ENCODE peak calls at places on chromosome 15, in four cellular contexts. F is T-helper 17 cell, P is MM.1S, L is M059J. I is an unnamed sample.
A peak's percentile ranks its signal among the peaks of the same experiment; 100 is the strongest.

GRCh38 chr15:23467110-23467600 is 20.1 kb upstream of the GOLGA6L2 start:
- DNase-seq in F (no peak), L (peak; percentile 28), P (peak; percentile 81), I (peak; percentile 32)

GRCh38 chr15:92069308-92070244 is 216.1 kb downstream of the SLCO3A1 start:
- DNase-seq in L (peak; percentile 90), P (no peak), F (no peak), I (peak; percentile 27)

GRCh38 chr15:99125061-99125990 is 20.4 kb downstream of the SYNM start:
- DNase-seq in P (no peak), F (no peak), L (no peak), I (no peak)

GRCh38 chr15:69081310-69082004 is 67.0 kb downstream of the NOX5 start:
- DNase-seq in L (peak; percentile 85), P (no peak), F (no peak), I (no peak)

GRCh38 chr15:35290301-35290721 is 205.2 kb upstream of the NANOGP8 start:
- DNase-seq in L (no peak), P (no peak), F (no peak), I (no peak)

GRCh38 chr15:71252036-71252898 is 137.0 kb downstream of the THSD4 start:
- DNase-seq in F (no peak), L (peak; percentile 96), P (no peak), I (no peak)

GRCh38 chr15:48233246-48233645 is 27.1 kb downstream of the SLC12A1 start:
- DNase-seq in F (no peak), L (no peak), P (no peak), I (peak; percentile 5)

GRCh38 chr15:62895905-62896316 is 146.6 kb upstream of the TPM1 start:
- DNase-seq in F (no peak), L (peak; percentile 82), P (no peak), I (no peak)

GRCh38 chr15:85831415-85832113 is 36.8 kb upstream of the KLHL25 start:
- DNase-seq in L (peak; percentile 44), P (no peak), F (no peak), I (peak; percentile 26)

GRCh38 chr15:30973379-30973778 is 18.0 kb downstream of the MTMR10 start:
- DNase-seq in P (no peak), F (no peak), L (no peak), I (no peak)

GRCh38 chr15:72404356-72404755 is 6.3 kb downstream of the TMEM202 start:
- DNase-seq in L (no peak), P (no peak), F (no peak), I (no peak)

GRCh38 chr15:29124581-29125381 is 144.8 kb downstream of the NSMCE3 start:
- DNase-seq in P (no peak), F (no peak), L (peak; percentile 43), I (no peak)

GRCh38 chr15:23642413-23643044 is 5.1 kb downstream of the MAGEL2 start:
- DNase-seq in P (peak; percentile 64), L (peak; percentile 54), F (no peak), I (peak; percentile 13)

GRCh38 chr15:56821721-56822425 is 88.6 kb upstream of the ZNF280D start:
- DNase-seq in L (peak; percentile 59), F (peak; percentile 11), P (peak; percentile 69), I (peak; percentile 79)

GRCh38 chr15:38378162-38378560 is 75.8 kb upstream of the FAM98B start:
- DNase-seq in F (no peak), L (no peak), P (no peak), I (no peak)

GRCh38 chr15:82081904-82082810 is 36.3 kb upstream of the MEX3B start:
- DNase-seq in F (no peak), L (peak; percentile 97), P (no peak), I (peak; percentile 38)

GRCh38 chr15:39976291-39977274 is 42.7 kb downstream of the EIF2AK4 start:
- DNase-seq in L (peak; percentile 71), F (no peak), P (no peak), I (no peak)

GRCh38 chr15:33309602-33310276 is 1.0 kb upstream of the RYR3 start:
- DNase-seq in F (no peak), P (peak; percentile 11), L (no peak), I (peak; percentile 70)

GRCh38 chr15:24761704-24762302 is 86.2 kb downstream of the NPAP1 start:
- DNase-seq in P (peak; percentile 24), L (no peak), F (no peak), I (no peak)

GRCh38 chr15:61530769-61531168 is 301.7 kb upstream of the RORA start:
- DNase-seq in F (no peak), P (no peak), L (peak; percentile 10), I (no peak)

GRCh38 chr15:60913901-60914300 is 315.2 kb downstream of the RORA start:
- DNase-seq in F (no peak), L (no peak), P (no peak), I (no peak)

GRCh38 chr15:78178056-78178455 is 28.9 kb downstream of the IDH3A start:
- DNase-seq in F (no peak), P (no peak), L (no peak), I (no peak)

GRCh38 chr15:79308874-79309273 is 2.0 kb upstream of the TMED3 start:
- DNase-seq in F (no peak), P (no peak), L (no peak), I (no peak)

GRCh38 chr15:92011611-92012367 is 158.3 kb downstream of the SLCO3A1 start:
- DNase-seq in F (no peak), L (peak; percentile 86), P (no peak), I (no peak)

GRCh38 chr15:65906396-65906795 is 37.1 kb downstream of the RAB11A start:
- DNase-seq in F (no peak), P (no peak), L (no peak), I (no peak)

GRCh38 chr15:92896543-92896942 is 3.6 kb upstream of the CHD2 start:
- DNase-seq in P (no peak), L (no peak), F (no peak), I (no peak)

GRCh38 chr15:74179983-74180688 is 6.6 kb downstream of the ISLR start:
- DNase-seq in P (no peak), L (peak; percentile 38), F (no peak), I (no peak)

GRCh38 chr15:66196565-66196964 is 57.0 kb downstream of the MEGF11 start:
- DNase-seq in F (no peak), P (no peak), L (peak; percentile 78), I (no peak)

GRCh38 chr15:48722764-48723661 is 77.5 kb upstream of the FBN1 start:
- DNase-seq in L (peak; percentile 96), P (no peak), F (no peak), I (no peak)

GRCh38 chr15:66834863-66835557 is 133.0 kb downstream of the SMAD6 start:
- DNase-seq in L (peak; percentile 46), P (no peak), F (no peak), I (no peak)

GRCh38 chr15:34717729-34718128 is 37.1 kb downstream of the GJD2 start:
- DNase-seq in P (no peak), L (no peak), F (no peak), I (no peak)

GRCh38 chr15:58410353-58410752 is 21.4 kb upstream of the LIPC start:
- DNase-seq in P (no peak), L (peak; percentile 45), F (no peak), I (peak; percentile 19)

GRCh38 chr15:26805470-26805869 is 32.6 kb upstream of the GABRB3 start:
- DNase-seq in L (no peak), P (no peak), F (no peak), I (no peak)